ENCODE peak calls at places on chromosomes 6 and 20, in nine cellular contexts. E is GM04504; Z is heart right ventricle; G is epithelial cell of proximal tubule; L is anterior cingulate cortex; S is activated T-helper 9 cell treated with anti-CD3 and anti-CD28 coated beads, Interleukin-2, amount 50 U/mL, for 16 hours; W is choroid plexus epithelial cell; J is LoVo; P is LHCN-M2. O is an unnamed sample.

GRCh38 chr6:40346241-40346640 is 240.9 kb downstream of the LRFN2 start:
- DNase-seq in E (no peak), Z (no peak), G (no peak), L (no peak), S (no peak), W (no peak), J (no peak), P (no peak), O (no peak)

GRCh38 chr6:149499066-149499465 is 14.3 kb upstream of the ZC3H12D start:
- DNase-seq in E (peak; percentile 39), Z (no peak), G (no peak), L (no peak), S (no peak), W (peak; percentile 97), J (peak; percentile 22), P (peak; percentile 81), O (no peak)

GRCh38 chr6:169654590-169655391 is 47.0 kb downstream of the WDR27 start:
- DNase-seq in E (peak; percentile 50), Z (peak; percentile 69), G (no peak), L (no peak), S (peak; percentile 57), W (peak; percentile 88), J (no peak), P (peak; percentile 61), O (no peak)

GRCh38 chr6:52135217-52135616 is 47.8 kb upstream of the PKHD1 start:
- DNase-seq in E (no peak), Z (no peak), G (no peak), L (no peak), S (no peak), W (no peak), J (no peak), P (no peak), O (no peak)

GRCh38 chr20:39070484-39071231 is 108.5 kb downstream of the DHX35 start:
- DNase-seq in E (peak; percentile 43), Z (no peak), G (no peak), L (no peak), S (no peak), W (peak; percentile 53), J (no peak), P (peak; percentile 36), O (no peak)

GRCh38 chr20:50399917-50400704 is 110.1 kb upstream of the PTPN1 start:
- DNase-seq in E (no peak), Z (no peak), G (no peak), L (no peak), S (no peak), W (peak; percentile 52), J (no peak), P (no peak), O (peak; percentile 67)

GRCh38 chr6:67131827-67132226 is 1424.8 kb upstream of the EYS start:
- DNase-seq in E (no peak), Z (no peak), G (no peak), L (peak; percentile 63), S (no peak), W (peak; percentile 15), J (no peak), P (no peak), O (no peak)

GRCh38 chr6:160041608-160042007 is 72.7 kb downstream of the IGF2R start:
- DNase-seq in E (peak; percentile 66), Z (peak; percentile 63), G (no peak), L (no peak), S (no peak), W (peak; percentile 92), J (no peak), P (peak; percentile 71), O (no peak)

GRCh38 chr6:85464722-85465150 is 14.9 kb downstream of the NT5E start:
- DNase-seq in E (no peak), Z (no peak), G (no peak), L (no peak), S (no peak), W (peak; percentile 63), J (peak; percentile 74), P (peak; percentile 97), O (peak; percentile 48)

GRCh38 chr6:73329201-73329600 is 24.9 kb downstream of the DPPA5 start:
- DNase-seq in E (no peak), Z (no peak), G (no peak), L (no peak), S (no peak), W (no peak), J (no peak), P (no peak), O (no peak)

GRCh38 chr6:1337791-1338190 is 25.9 kb downstream of the FOXQ1 start:
- DNase-seq in E (no peak), Z (no peak), G (no peak), L (no peak), S (no peak), W (no peak), J (no peak), P (no peak), O (no peak)

GRCh38 chr6:97049254-97050004 is 124.9 kb downstream of the KLHL32 start:
- DNase-seq in E (no peak), Z (no peak), G (no peak), L (no peak), S (no peak), W (no peak), J (no peak), P (peak; percentile 2), O (no peak)

GRCh38 chr6:160054271-160054670 is 67.3 kb upstream of the SLC22A1 start:
- DNase-seq in E (no peak), Z (no peak), G (no peak), L (no peak), S (no peak), W (no peak), J (no peak), P (no peak), O (no peak)

GRCh38 chr20:33373735-33374605 is 27.3 kb downstream of the CDK5RAP1 start:
- DNase-seq in E (no peak), Z (no peak), G (peak; percentile 63), L (no peak), S (no peak), W (peak; percentile 50), J (peak; percentile 7), P (peak; percentile 81), O (peak; percentile 97)

GRCh38 chr20:64140421-64140820 is 23.8 kb upstream of the MYT1 start:
- DNase-seq in E (no peak), Z (no peak), G (no peak), L (no peak), S (no peak), W (no peak), J (no peak), P (no peak), O (no peak)

GRCh38 chr20:17558154-17558940 is 11.5 kb upstream of the DSTN start:
- DNase-seq in E (peak; percentile 85), Z (peak; percentile 73), G (no peak), L (no peak), S (peak; percentile 5), W (peak; percentile 92), J (peak; percentile 72), P (peak; percentile 93), O (peak; percentile 74)

GRCh38 chr6:53679446-53679933 is 13.9 kb upstream of the KLHL31 start:
- DNase-seq in E (peak; percentile 18), Z (no peak), G (peak; percentile 42), L (no peak), S (no peak), W (peak; percentile 80), J (peak; percentile 26), P (peak; percentile 52), O (peak; percentile 5)

GRCh38 chr20:62524486-62524885 is 48.7 kb upstream of the GATA5 start:
- DNase-seq in E (no peak), Z (no peak), G (no peak), L (no peak), S (no peak), W (no peak), J (no peak), P (no peak), O (no peak)

GRCh38 chr6:167898673-167899311 is 72.1 kb downstream of the AFDN start:
- DNase-seq in E (peak; percentile 7), Z (no peak), G (peak; percentile 15), L (no peak), S (no peak), W (peak; percentile 75), J (peak; percentile 46), P (peak; percentile 36), O (no peak)

GRCh38 chr6:41284726-41285125 is 1.8 kb downstream of the TREM1 start:
- DNase-seq in E (no peak), Z (no peak), G (peak; percentile 20), L (no peak), S (no peak), W (peak; percentile 84), J (no peak), P (peak; percentile 13), O (no peak)

GRCh38 chr20:61918548-61918947 is 147.1 kb downstream of the TAF4 start:
- DNase-seq in E (no peak), Z (no peak), G (no peak), L (no peak), S (no peak), W (no peak), J (no peak), P (no peak), O (no peak)

GRCh38 chr6:50927816-50928215 is 109.1 kb downstream of the TFAP2B start:
- DNase-seq in E (no peak), Z (no peak), G (no peak), L (no peak), S (no peak), W (peak; percentile 66), J (no peak), P (no peak), O (no peak)

GRCh38 chr6:154998855-154999254 is 3.7 kb downstream of the TIAM2 start:
- DNase-seq in E (no peak), Z (no peak), G (no peak), L (no peak), S (no peak), W (no peak), J (no peak), P (no peak), O (no peak)

GRCh38 chr6:27911953-27912446 is at the start of gene OR2B2:
- DNase-seq in E (no peak), Z (no peak), G (no peak), L (no peak), S (no peak), W (peak; percentile 1), J (no peak), P (no peak), O (no peak)

GRCh38 chr6:119310486-119311036 is 39.0 kb downstream of the MAN1A1 start:
- DNase-seq in E (no peak), Z (no peak), G (peak; percentile 26), L (no peak), S (no peak), W (peak; percentile 64), J (no peak), P (peak; percentile 19), O (no peak)

GRCh38 chr6:105301072-105301503 is 101.8 kb downstream of the PREP start:
- DNase-seq in E (no peak), Z (peak; percentile 40), G (no peak), L (no peak), S (no peak), W (peak; percentile 33), J (no peak), P (no peak), O (no peak)

GRCh38 chr6:169240591-169241390 is 12.9 kb downstream of the THBS2 start:
- DNase-seq in E (no peak), Z (no peak), G (no peak), L (no peak), S (no peak), W (no peak), J (no peak), P (no peak), O (no peak)

GRCh38 chr6:84258268-84258667 is 30.8 kb upstream of the CEP162 start:
- DNase-seq in E (no peak), Z (no peak), G (no peak), L (no peak), S (no peak), W (peak; percentile 38), J (no peak), P (peak; percentile 61), O (no peak)

GRCh38 chr6:166277021-166277420 is 31.2 kb downstream of the PRR18 start:
- DNase-seq in E (peak; percentile 3), Z (no peak), G (no peak), L (peak; percentile 91), S (no peak), W (peak; percentile 10), J (no peak), P (peak; percentile 24), O (no peak)

GRCh38 chr20:22312744-22313346 is 271.5 kb downstream of the FOXA2 start:
- DNase-seq in E (peak; percentile 4), Z (peak; percentile 9), G (peak; percentile 10), L (no peak), S (no peak), W (peak; percentile 65), J (peak; percentile 48), P (peak; percentile 38), O (no peak)

GRCh38 chr6:96330884-96331283 is 190.7 kb upstream of the UFL1 start:
- DNase-seq in E (no peak), Z (no peak), G (no peak), L (no peak), S (no peak), W (no peak), J (no peak), P (no peak), O (no peak)

O was measured in PC-9.